ENCODE peak calls at places on chromosomes 16 and 17, in ten cellular contexts. G, S, F, B, E, P, D, W, Y and T are unnamed samples. For H3K4me1, the result is how much of the 10 kb centered on the place peaks cover.

GRCh38 chr16:11411059-11411550 is 65.8 kb downstream of the RMI2 start:
- ATAC-seq in W (no peak), F (no peak), Y (no peak), D (no peak), E (peak), P (no peak), S (peak), G (no peak), B (no peak), T (no peak)

GRCh38 chr16:4113358-4114256 is 2.6 kb downstream of the ADCY9 start:
- ATAC-seq in F (no peak), B (peak), W (no peak), Y (no peak), S (no peak), E (no peak), G (peak), P (no peak), D (no peak), T (no peak)

GRCh38 chr17:55543709-55544108 is 32.5 kb upstream of the SMIM36 start:
- ATAC-seq in G (no peak), S (no peak), E (no peak), P (no peak), B (no peak), D (no peak), W (no peak), Y (no peak), F (no peak), T (no peak)

GRCh38 chr16:15031596-15031995 is 24.3 kb downstream of the NTAN1 start:
- ATAC-seq in Y (no peak), E (no peak), F (no peak), W (no peak), S (no peak), G (no peak), B (no peak), D (no peak), P (no peak), T (no peak)

GRCh38 chr17:51044964-51045363 is 75.7 kb downstream of the SPAG9 start:
- ATAC-seq in G (no peak), W (no peak), E (no peak), Y (no peak), S (no peak), B (no peak), F (no peak), P (no peak), D (no peak), T (no peak)

GRCh38 chr17:54745239-54745638 is 155.4 kb upstream of the TOM1L1 start:
- ATAC-seq in S (no peak), E (no peak), G (no peak), P (no peak), Y (no peak), W (no peak), B (no peak), F (no peak), D (no peak), T (no peak)

GRCh38 chr16:85170066-85171003 is 58.1 kb upstream of the CIBAR2 start:
- ATAC-seq in G (no peak), S (no peak), B (no peak), P (no peak), E (no peak), W (no peak), F (no peak), D (no peak), Y (no peak), T (no peak)

GRCh38 chr16:3175157-3176153 is 12.5 kb upstream of the OR1F1 start:
- ATAC-seq in D (no peak), W (peak), F (no peak), E (peak), S (no peak), B (no peak), P (no peak), Y (peak), G (peak), T (no peak)

GRCh38 chr17:11564483-11565380 is 33.5 kb upstream of the DNAH9 start:
- ATAC-seq in P (peak), D (no peak), W (no peak), Y (no peak), G (no peak), S (no peak), E (no peak), F (no peak), B (peak), T (no peak)

GRCh38 chr17:12730931-12731521 is 58.3 kb upstream of the ARHGAP44 start:
- ATAC-seq in E (peak), B (peak), W (peak), S (peak), Y (no peak), D (no peak), F (peak), G (peak), P (peak), T (peak)

GRCh38 chr16:22071352-22071923 is 20.9 kb upstream of the VWA3A start:
- ATAC-seq in G (no peak), B (no peak), E (no peak), F (no peak), S (no peak), D (no peak), W (peak), Y (no peak), P (no peak), T (no peak)

GRCh38 chr16:17377360-17378324 is 93.1 kb downstream of the XYLT1 start:
- ATAC-seq in P (peak), S (peak), D (peak), Y (no peak), E (no peak), B (peak), W (no peak), G (no peak), F (peak), T (peak)

GRCh38 chr16:68396481-68396880 is 51.8 kb downstream of the SMPD3 start:
- ATAC-seq in F (peak), G (peak), S (no peak), Y (peak), B (peak), D (peak), P (peak), E (peak), W (peak), T (no peak)

GRCh38 chr16:50615891-50616290 is 65.2 kb downstream of the SNX20 start:
- ATAC-seq in D (no peak), W (no peak), P (peak), G (no peak), F (no peak), B (no peak), E (no peak), S (no peak), Y (no peak), T (no peak)

GRCh38 chr16:48811478-48811877 is 201.5 kb upstream of the N4BP1 start:
- ATAC-seq in B (no peak), P (no peak), D (no peak), G (no peak), F (no peak), S (no peak), Y (no peak), E (no peak), W (peak), T (no peak)

GRCh38 chr16:10265770-10266615 is 83.8 kb upstream of the GRIN2A start:
- ATAC-seq in D (no peak), E (no peak), W (no peak), Y (no peak), P (no peak), B (no peak), G (peak), S (no peak), F (peak), T (no peak)

GRCh38 chr16:48608452-48608851 is 1.5 kb downstream of the N4BP1 start:
- ATAC-seq in S (no peak), B (no peak), F (peak), G (no peak), Y (no peak), W (no peak), D (peak), E (no peak), P (no peak), T (no peak)

GRCh38 chr17:50656509-50656908 is 21.8 kb downstream of the ABCC3 start:
- ATAC-seq in Y (no peak), P (no peak), D (no peak), F (no peak), W (no peak), G (no peak), E (no peak), S (no peak), B (no peak), T (no peak)

GRCh38 chr17:45022288-45022648 is 29.2 kb downstream of the DCAKD start:
- ATAC-seq in G (peak), E (peak), P (no peak), F (no peak), B (no peak), D (no peak), S (no peak), Y (peak), W (no peak), T (peak)

GRCh38 chr17:59620064-59620359 is 317 bp downstream of the CLTC start:
- ATAC-seq in P (no peak), S (no peak), B (no peak), F (no peak), E (peak), D (no peak), Y (no peak), W (no peak), G (no peak), T (no peak)

GRCh38 chr17:5971969-5972368 is 98.2 kb upstream of the WSCD1 start:
- ATAC-seq in F (peak), W (no peak), P (no peak), D (no peak), S (no peak), E (no peak), Y (no peak), B (no peak), G (peak), T (no peak)

GRCh38 chr16:65024649-65025243 is 97.1 kb downstream of the CDH11 start:
- ATAC-seq in Y (no peak), S (no peak), D (no peak), G (no peak), E (peak), P (peak), F (no peak), W (no peak), B (peak), T (no peak)

GRCh38 chr16:4465977-4466779 is 8.2 kb downstream of the NMRAL1 start:
- ATAC-seq in E (no peak), F (peak), Y (no peak), D (peak), S (no peak), P (peak), G (no peak), B (peak), W (no peak), T (no peak)

GRCh38 chr17:40097931-40098845 is 2.2 kb downstream of the NR1D1 start:
- ATAC-seq in W (peak), F (peak), P (peak), D (no peak), B (no peak), Y (no peak), E (no peak), S (peak), G (peak), T (peak)

GRCh38 chr17:79830763-79831366 is 8.4 kb downstream of the CBX4 start:
- ATAC-seq in Y (no peak), P (no peak), S (no peak), D (no peak), B (no peak), W (no peak), F (no peak), E (no peak), G (peak), T (no peak)

GRCh38 chr17:57016764-57017116 is 38.8 kb downstream of the SCPEP1 start:
- ATAC-seq in E (peak), D (no peak), W (no peak), P (no peak), G (no peak), F (no peak), Y (no peak), B (no peak), S (no peak), T (peak)

GRCh38 chr17:44655983-44656700 is at the start of gene MEIOC:
- ATAC-seq in E (peak), S (no peak), P (peak), W (peak), F (peak), G (no peak), B (no peak), Y (no peak), D (peak), T (no peak)

GRCh38 chr17:40348562-40349476 is 15.7 kb downstream of the GJD3 start:
- ATAC-seq in W (no peak), P (peak), Y (no peak), D (no peak), S (peak), F (no peak), B (peak), G (no peak), E (no peak), T (peak)

GRCh38 chr17:17757391-17757791 is 76.1 kb downstream of the RAI1 start:
- ATAC-seq in P (no peak), B (no peak), Y (no peak), W (no peak), E (no peak), F (no peak), D (peak), G (no peak), S (no peak), T (no peak)

GRCh38 chr17:17758443-17758842 is 77.2 kb downstream of the RAI1 start:
- ATAC-seq in Y (no peak), D (no peak), G (no peak), B (no peak), P (no peak), E (no peak), S (no peak), W (no peak), F (no peak), T (no peak)

GRCh38 chr17:17759164-17759563 is 77.6 kb downstream of the SREBF1 start:
- ATAC-seq in F (no peak), E (no peak), W (no peak), P (no peak), G (no peak), S (no peak), D (no peak), Y (no peak), B (no peak), T (no peak)

GRCh38 chr17:17755715-17756114 is 74.5 kb downstream of the RAI1 start:
- ATAC-seq in Y (no peak), S (no peak), B (no peak), G (no peak), W (no peak), P (no peak), D (no peak), F (no peak), E (no peak), T (no peak)

DNA sequence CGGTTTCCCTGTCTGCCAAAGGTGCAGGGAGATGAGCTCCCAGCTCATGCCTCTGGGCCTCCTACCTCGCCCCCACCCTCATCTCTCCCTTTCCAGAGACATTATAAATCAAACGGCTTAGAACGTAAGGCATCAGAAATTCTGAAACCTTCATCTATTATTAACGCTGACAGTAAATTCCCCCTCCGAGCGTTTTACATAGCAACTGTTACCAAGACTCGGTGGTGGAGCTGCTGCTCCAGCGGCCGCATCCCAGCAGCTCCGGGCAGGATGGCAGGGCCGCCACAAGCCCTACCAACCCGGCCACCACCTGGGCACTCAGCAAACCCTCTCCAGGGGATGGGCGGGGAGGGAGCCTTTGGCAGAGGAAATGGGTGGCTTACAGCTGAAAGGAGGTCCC is 76.7 kb downstream of the RAI1 start:
- ATAC-seq in W (no peak), F (no peak), G (no peak), S (no peak), B (no peak), P (no peak), Y (no peak), E (no peak), D (no peak), T (no peak)
- H3K4me1 ChIP-seq in W (under half), F (under half), G (under half), S (under half), B (under half), P (under half), Y (under half), E (under half), D (under half), T (under half)

DNA sequence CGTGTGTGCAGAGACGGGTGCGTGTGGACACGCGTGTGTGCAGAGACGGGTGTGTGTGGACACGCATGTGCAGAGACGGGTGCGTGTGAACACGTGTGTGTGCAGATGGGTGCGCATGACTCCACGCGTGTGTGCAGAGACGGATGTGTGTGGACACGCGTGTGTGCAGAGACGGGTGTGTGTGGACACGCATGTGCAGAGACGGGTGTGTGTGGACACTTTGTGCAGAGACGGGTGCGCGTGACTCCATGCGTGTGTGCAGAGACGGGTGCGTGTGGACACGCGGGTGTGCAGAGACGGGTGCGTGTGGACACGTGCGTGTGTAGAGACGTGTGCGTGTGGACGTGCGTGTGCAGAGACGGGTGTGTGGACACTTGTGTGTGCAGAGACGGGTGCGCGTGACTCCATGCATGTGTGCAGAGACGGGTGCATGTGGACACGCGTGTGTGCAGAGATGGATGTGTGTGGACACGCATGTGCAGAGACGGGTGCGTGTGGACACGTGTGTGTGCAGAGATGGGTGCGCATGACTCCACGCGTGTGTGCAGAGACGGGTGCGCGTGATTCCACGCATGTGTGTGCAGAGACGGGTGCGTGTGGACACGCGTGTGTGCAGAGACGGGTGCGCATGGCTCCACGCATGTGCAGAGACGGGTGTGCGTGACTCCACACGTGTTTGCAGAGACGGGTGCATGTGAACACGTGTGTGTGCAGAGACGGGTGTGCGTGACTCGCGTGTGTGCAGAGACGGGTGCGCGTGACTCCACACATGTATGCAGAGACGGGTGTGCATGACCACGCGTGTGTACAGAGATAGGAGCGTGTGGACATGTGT is 1.6 kb upstream of the CD7 start:
- ATAC-seq in B (no peak), W (no peak), E (no peak), S (no peak), D (no peak), F (no peak), P (no peak), Y (no peak), G (no peak), T (no peak)
- H3K4me1 ChIP-seq in B (under half), W (under half), E (under half), S (under half), D (half or more), F (under half), P (under half), Y (under half), G (half or more), T (under half)

DNA sequence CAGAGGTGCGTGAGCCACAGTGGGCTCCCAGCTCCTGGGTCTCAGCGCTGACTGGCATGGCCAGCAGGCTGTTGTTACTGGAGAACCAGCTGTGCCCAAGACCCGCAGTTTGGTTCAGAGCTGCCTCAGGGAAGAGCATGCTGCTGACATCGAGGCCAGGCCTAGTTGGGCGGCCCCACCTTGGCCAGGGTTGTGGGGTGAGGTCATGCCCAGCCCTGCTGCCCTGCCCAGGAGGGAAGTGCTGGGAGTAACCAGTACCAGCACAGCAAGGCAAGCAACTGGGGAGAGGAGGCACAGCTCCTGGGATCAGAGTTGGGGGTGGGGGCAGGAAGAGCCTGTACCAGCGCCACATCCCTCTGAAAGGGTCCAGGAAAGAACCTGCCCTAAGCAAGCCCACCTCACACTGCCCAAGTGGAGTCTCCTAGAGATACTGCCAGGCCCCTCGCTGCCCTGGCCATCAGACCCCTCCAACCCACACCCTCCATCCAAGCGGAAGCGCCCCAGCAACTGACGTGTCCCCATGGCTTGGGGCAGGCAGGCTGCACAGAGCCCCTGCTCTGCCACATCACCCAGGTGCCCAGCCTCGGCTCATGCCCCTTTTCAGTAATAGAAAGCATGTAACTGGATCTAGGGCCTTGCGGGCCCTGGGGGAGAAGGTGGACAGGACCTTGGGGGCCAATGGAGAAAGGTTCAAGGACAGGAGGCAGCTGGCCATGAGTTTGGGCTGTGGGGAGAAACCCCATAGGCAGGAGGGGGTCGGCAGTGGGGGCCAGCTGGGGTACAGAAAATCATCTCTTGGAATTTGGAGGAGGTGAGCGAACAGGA is 990 bp downstream of the DOK4 start:
- ATAC-seq in W (peak), P (peak), B (no peak), G (no peak), Y (no peak), F (peak), D (no peak), E (no peak), S (peak), T (no peak)
- H3K4me1 ChIP-seq in W (under half), P (under half), B (under half), G (half or more), Y (under half), F (under half), D (under half), E (under half), S (under half), T (under half)

GRCh38 chr17:27560668-27561067 is 70.3 kb upstream of the LGALS9 start:
- ATAC-seq in W (peak), P (peak), S (peak), B (peak), D (no peak), F (peak), G (no peak), Y (no peak), E (peak), T (peak)

GRCh38 chr17:27562777-27563455 is 68.1 kb upstream of the LGALS9 start:
- ATAC-seq in Y (no peak), F (no peak), G (no peak), W (peak), S (no peak), P (no peak), E (no peak), D (no peak), B (no peak), T (no peak)

GRCh38 chr17:27564463-27564862 is 66.5 kb upstream of the LGALS9 start:
- ATAC-seq in G (no peak), F (no peak), B (no peak), P (no peak), E (no peak), Y (peak), D (no peak), W (no peak), S (no peak), T (no peak)

GRCh38 chr17:27565874-27566672 is 64.9 kb upstream of the LGALS9 start:
- ATAC-seq in B (no peak), W (no peak), G (no peak), P (no peak), E (no peak), F (no peak), D (no peak), S (no peak), Y (no peak), T (no peak)

DNA sequence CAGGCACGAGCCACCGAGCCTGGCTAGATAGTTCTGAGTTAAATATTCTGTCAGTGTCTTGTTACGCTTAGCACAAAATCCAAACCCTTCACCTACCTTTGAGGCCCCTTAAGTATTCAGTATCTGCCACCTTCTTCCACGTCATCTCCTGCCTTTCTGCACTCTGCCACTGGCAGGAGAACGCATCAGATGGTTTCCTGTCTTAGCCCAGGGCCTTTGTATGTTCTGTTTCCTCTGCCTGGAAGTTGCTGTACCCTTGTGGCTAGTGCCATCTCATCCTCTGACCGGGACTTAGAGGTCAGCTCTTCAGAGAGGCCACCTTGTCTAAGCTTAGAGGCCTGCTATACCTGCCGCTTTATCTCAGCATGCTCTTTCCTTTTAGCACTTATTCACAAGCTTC is 67.5 kb upstream of the LGALS9 start:
- ATAC-seq in G (no peak), E (no peak), F (no peak), B (no peak), D (no peak), P (no peak), W (no peak), S (no peak), Y (no peak), T (no peak)
- H3K4me1 ChIP-seq in G (under half), E (under half), F (half or more), B (half or more), D (under half), P (under half), W (under half), S (under half), Y (under half), T (under half)